ENCODE peak calls at places on chromosomes 7 and 10, in four cellular contexts. H, G, T and K are unnamed samples.

GRCh38 chr10:50384839-50385238 is 133.5 kb upstream of the ASAH2 start:
- DNase-seq in H (no peak), G (no peak), T (no peak), K (no peak)

GRCh38 chr7:55532150-55532917 is 40.0 kb downstream of the VOPP1 start:
- DNase-seq in H (no peak), G (no peak), T (peak; percentile 95), K (no peak)

GRCh38 chr10:3353235-3353634 is 180.7 kb upstream of the PITRM1 start:
- DNase-seq in H (no peak), G (no peak), T (no peak), K (no peak)

GRCh38 chr7:22879285-22879684 is 56.6 kb upstream of the TOMM7 start:
- DNase-seq in H (no peak), G (no peak), T (no peak), K (no peak)

GRCh38 chr10:34758447-34758996 is 56.6 kb downstream of the PARD3 start:
- DNase-seq in H (no peak), G (no peak), T (no peak), K (no peak)

GRCh38 chr10:45456822-45457221 is 82.8 kb downstream of the ALOX5 start:
- DNase-seq in H (no peak), G (no peak), T (no peak), K (no peak)

GRCh38 chr7:64098-64521 is 128.3 kb upstream of the FAM20C start:
- DNase-seq in H (no peak), G (no peak), T (no peak), K (no peak)

GRCh38 chr10:130990536-130990935 is 321.0 kb downstream of the TCERG1L start:
- DNase-seq in H (no peak), G (no peak), T (no peak), K (no peak)

GRCh38 chr10:69645751-69646687 is 16.0 kb downstream of the FAM241B start:
- DNase-seq in H (peak; percentile 38), G (peak; percentile 80), T (no peak), K (no peak)

GRCh38 chr10:23194966-23195845 is 3.1 kb downstream of the PTF1A start:
- DNase-seq in H (no peak), G (no peak), T (no peak), K (no peak)

GRCh38 chr7:114554781-114555537 is 140.3 kb downstream of the FOXP2 start:
- DNase-seq in H (no peak), G (no peak), T (no peak), K (peak; percentile 14)

GRCh38 chr10:126905776-126906703 is 812 bp downstream of the DOCK1 start:
- DNase-seq in H (no peak), G (peak; percentile 88), T (no peak), K (no peak)

GRCh38 chr10:126908729-126909526 is 3.7 kb downstream of the DOCK1 start:
- DNase-seq in H (no peak), G (no peak), T (no peak), K (no peak)

GRCh38 chr10:126906704-126907422 is 1.6 kb downstream of the DOCK1 start:
- DNase-seq in H (no peak), G (no peak), T (no peak), K (no peak)

GRCh38 chr10:126908225-126908624 is 3.0 kb downstream of the DOCK1 start:
- DNase-seq in H (no peak), G (no peak), T (no peak), K (no peak)

GRCh38 chr10:126907423-126907970 is 2.3 kb downstream of the DOCK1 start:
- DNase-seq in H (no peak), G (no peak), T (no peak), K (no peak)
- TF ChIP-seq CTCF in H (no peak), G (no peak), T (no peak), K (no peak)

DNA sequence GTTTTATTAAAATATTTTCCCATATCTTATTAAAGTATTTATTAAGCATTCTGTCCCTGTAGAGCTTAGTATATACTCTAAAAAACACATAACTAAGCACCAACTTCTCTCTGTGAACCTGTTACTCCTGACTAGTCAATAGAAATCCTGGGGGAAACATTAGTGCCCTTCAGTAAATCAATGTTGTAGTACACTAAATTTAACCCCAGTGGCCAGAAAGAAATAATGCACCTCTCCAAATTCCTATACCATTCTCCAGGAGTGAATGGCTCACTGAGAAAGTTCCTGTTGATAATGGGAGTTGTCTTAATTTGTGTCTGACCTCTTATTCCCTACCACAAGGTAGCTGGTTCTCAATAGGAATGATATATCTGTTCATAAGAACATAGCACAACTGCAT is 188.2 kb downstream of the SEMA3D start:
- DNase-seq in H (no peak), G (no peak), T (no peak), K (no peak)
- TF ChIP-seq CTCF in H (no peak), G (no peak), T (no peak), K (no peak)

GRCh38 chr7:121456785-121457359 is 60.8 kb upstream of the FAM3C start:
- DNase-seq in H (no peak), G (no peak), T (no peak), K (no peak)
- TF ChIP-seq CTCF in H (no peak), G (no peak), T (no peak), K (no peak)

GRCh38 chr7:104643587-104644217 is 315.3 kb downstream of the LHFPL3 start:
- DNase-seq in H (no peak), G (no peak), T (peak; percentile 23), K (no peak)
- TF ChIP-seq CTCF in H (no peak), G (no peak), T (peak; percentile 59), K (no peak)